ENCODE peak calls at places on chromosomes 7 and 10, in eight cellular contexts. One of them, this sample, is unnamed.

GRCh38 chr10:47179291-47179647 is 120.7 kb upstream of the GDF10 start:
- DNase-seq in CD8-positive, alpha-beta T cell: no peak
- DNase-seq in mesothelial cell of epicardium: no peak
- DNase-seq in GM12865: no peak
- DNase-seq in suprapubic skin: no peak
- DNase-seq in psoas muscle: no peak
- DNase-seq in tibial nerve: no peak
- DNase-seq in AG04450: no peak
- DNase-seq in this sample: no peak

GRCh38 chr7:17907014-17907413 is 33.3 kb downstream of the SNX13 start:
- DNase-seq in CD8-positive, alpha-beta T cell: no peak
- DNase-seq in mesothelial cell of epicardium: no peak
- DNase-seq in GM12865: no peak
- DNase-seq in suprapubic skin: no peak
- DNase-seq in psoas muscle: no peak
- DNase-seq in tibial nerve: no peak
- DNase-seq in AG04450: no peak
- DNase-seq in this sample: no peak

GRCh38 chr7:79923953-79924352 is 210.7 kb upstream of the GNAI1 start:
- DNase-seq in CD8-positive, alpha-beta T cell: no peak
- DNase-seq in mesothelial cell of epicardium: no peak
- DNase-seq in GM12865: no peak
- DNase-seq in suprapubic skin: no peak
- DNase-seq in psoas muscle: no peak
- DNase-seq in tibial nerve: no peak
- DNase-seq in AG04450: no peak
- DNase-seq in this sample: no peak

GRCh38 chr10:131907679-131908078 is 6.9 kb downstream of the PPP2R2D start:
- DNase-seq in CD8-positive, alpha-beta T cell: no peak
- DNase-seq in mesothelial cell of epicardium: no peak
- DNase-seq in GM12865: no peak
- DNase-seq in suprapubic skin: no peak
- DNase-seq in psoas muscle: no peak
- DNase-seq in tibial nerve: no peak
- DNase-seq in AG04450: no peak
- DNase-seq in this sample: no peak

GRCh38 chr10:93245772-93246171 is 172.1 kb downstream of the CYP26A1 start:
- DNase-seq in CD8-positive, alpha-beta T cell: no peak
- DNase-seq in mesothelial cell of epicardium: no peak
- DNase-seq in GM12865: no peak
- DNase-seq in suprapubic skin: no peak
- DNase-seq in psoas muscle: no peak
- DNase-seq in tibial nerve: no peak
- DNase-seq in AG04450: no peak
- DNase-seq in this sample: no peak

GRCh38 chr7:115782716-115783460 is 247.7 kb downstream of the TFEC start:
- DNase-seq in CD8-positive, alpha-beta T cell: no peak
- DNase-seq in mesothelial cell of epicardium: no peak
- DNase-seq in GM12865: no peak
- DNase-seq in suprapubic skin: no peak
- DNase-seq in psoas muscle: no peak
- DNase-seq in tibial nerve: no peak
- DNase-seq in AG04450: no peak
- DNase-seq in this sample: no peak

GRCh38 chr10:75497997-75498797 is 66.8 kb downstream of the LRMDA start:
- DNase-seq in CD8-positive, alpha-beta T cell: no peak
- DNase-seq in mesothelial cell of epicardium: no peak
- DNase-seq in GM12865: no peak
- DNase-seq in suprapubic skin: peak
- DNase-seq in psoas muscle: no peak
- DNase-seq in tibial nerve: no peak
- DNase-seq in AG04450: no peak
- DNase-seq in this sample: no peak

GRCh38 chr10:72466018-72466417 is 111.3 kb upstream of the DNAJB12 start:
- DNase-seq in CD8-positive, alpha-beta T cell: no peak
- DNase-seq in mesothelial cell of epicardium: no peak
- DNase-seq in GM12865: no peak
- DNase-seq in suprapubic skin: no peak
- DNase-seq in psoas muscle: no peak
- DNase-seq in tibial nerve: no peak
- DNase-seq in AG04450: no peak
- DNase-seq in this sample: no peak

GRCh38 chr7:44212581-44213184 is 11.9 kb downstream of the YKT6 start:
- DNase-seq in CD8-positive, alpha-beta T cell: no peak
- DNase-seq in mesothelial cell of epicardium: no peak
- DNase-seq in GM12865: no peak
- DNase-seq in suprapubic skin: peak
- DNase-seq in psoas muscle: peak
- DNase-seq in tibial nerve: no peak
- DNase-seq in AG04450: no peak
- DNase-seq in this sample: no peak

GRCh38 chr10:29381230-29381563 is 92.3 kb downstream of the LYZL1 start:
- DNase-seq in CD8-positive, alpha-beta T cell: no peak
- DNase-seq in mesothelial cell of epicardium: no peak
- DNase-seq in GM12865: no peak
- DNase-seq in suprapubic skin: no peak
- DNase-seq in psoas muscle: no peak
- DNase-seq in tibial nerve: no peak
- DNase-seq in AG04450: no peak
- DNase-seq in this sample: no peak

GRCh38 chr7:103887853-103888602 is 101.4 kb downstream of the RELN start:
- DNase-seq in CD8-positive, alpha-beta T cell: no peak
- DNase-seq in mesothelial cell of epicardium: no peak
- DNase-seq in GM12865: no peak
- DNase-seq in suprapubic skin: no peak
- DNase-seq in psoas muscle: no peak
- DNase-seq in tibial nerve: no peak
- DNase-seq in AG04450: no peak
- DNase-seq in this sample: no peak
- TF ChIP-seq CTCF in CD8-positive, alpha-beta T cell: no peak
- TF ChIP-seq CTCF in mesothelial cell of epicardium: no peak
- TF ChIP-seq CTCF in GM12865: no peak
- TF ChIP-seq CTCF in suprapubic skin: no peak
- TF ChIP-seq CTCF in psoas muscle: no peak
- TF ChIP-seq CTCF in tibial nerve: no peak
- TF ChIP-seq CTCF in AG04450: no peak
- TF ChIP-seq CTCF in this sample: no peak

GRCh38 chr10:90007226-90007625 is 305.8 kb downstream of the KIF20B start:
- DNase-seq in CD8-positive, alpha-beta T cell: no peak
- DNase-seq in mesothelial cell of epicardium: no peak
- DNase-seq in GM12865: no peak
- DNase-seq in suprapubic skin: no peak
- DNase-seq in psoas muscle: no peak
- DNase-seq in tibial nerve: no peak
- DNase-seq in AG04450: no peak
- DNase-seq in this sample: no peak
- TF ChIP-seq CTCF in CD8-positive, alpha-beta T cell: no peak
- TF ChIP-seq CTCF in mesothelial cell of epicardium: no peak
- TF ChIP-seq CTCF in GM12865: no peak
- TF ChIP-seq CTCF in suprapubic skin: no peak
- TF ChIP-seq CTCF in psoas muscle: no peak
- TF ChIP-seq CTCF in tibial nerve: no peak
- TF ChIP-seq CTCF in AG04450: no peak
- TF ChIP-seq CTCF in this sample: no peak

DNA sequence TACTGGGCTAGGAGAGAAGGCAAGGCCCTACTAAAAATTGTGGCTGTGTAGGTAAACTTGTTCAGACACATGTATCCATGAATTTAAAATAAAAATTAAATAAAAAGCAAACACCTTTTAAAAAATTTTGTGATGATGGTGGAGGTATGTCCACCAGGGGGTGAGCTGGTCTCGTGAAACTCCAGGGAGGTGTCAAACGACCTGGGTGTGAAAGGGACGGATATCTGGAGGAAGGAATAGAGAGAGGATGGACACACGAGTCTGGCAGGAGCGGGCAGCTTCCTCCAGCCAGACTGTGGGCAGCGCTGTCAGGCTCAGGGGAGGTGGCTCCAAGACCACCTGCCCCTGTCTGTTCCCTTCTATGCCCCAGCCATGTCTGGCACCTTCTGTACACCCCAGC is 34.8 kb upstream of the DMBT1 start:
- DNase-seq in CD8-positive, alpha-beta T cell: no peak
- DNase-seq in mesothelial cell of epicardium: no peak
- DNase-seq in GM12865: no peak
- DNase-seq in suprapubic skin: no peak
- DNase-seq in psoas muscle: no peak
- DNase-seq in tibial nerve: no peak
- DNase-seq in AG04450: no peak
- DNase-seq in this sample: no peak
- TF ChIP-seq CTCF in CD8-positive, alpha-beta T cell: no peak
- TF ChIP-seq CTCF in mesothelial cell of epicardium: peak
- TF ChIP-seq CTCF in GM12865: no peak
- TF ChIP-seq CTCF in suprapubic skin: no peak
- TF ChIP-seq CTCF in psoas muscle: peak
- TF ChIP-seq CTCF in tibial nerve: no peak
- TF ChIP-seq CTCF in AG04450: no peak
- TF ChIP-seq CTCF in this sample: no peak

GRCh38 chr7:2315787-2316186 is 1.5 kb upstream of the SNX8 start:
- DNase-seq in CD8-positive, alpha-beta T cell: no peak
- DNase-seq in mesothelial cell of epicardium: no peak
- DNase-seq in GM12865: no peak
- DNase-seq in suprapubic skin: no peak
- DNase-seq in psoas muscle: no peak
- DNase-seq in tibial nerve: no peak
- DNase-seq in AG04450: no peak
- DNase-seq in this sample: no peak

GRCh38 chr7:2316578-2316977 is 2.3 kb upstream of the SNX8 start:
- DNase-seq in CD8-positive, alpha-beta T cell: no peak
- DNase-seq in mesothelial cell of epicardium: no peak
- DNase-seq in GM12865: no peak
- DNase-seq in suprapubic skin: no peak
- DNase-seq in psoas muscle: no peak
- DNase-seq in tibial nerve: no peak
- DNase-seq in AG04450: no peak
- DNase-seq in this sample: no peak

GRCh38 chr7:2325028-2325625 is 10.9 kb upstream of the SNX8 start:
- DNase-seq in CD8-positive, alpha-beta T cell: no peak
- DNase-seq in mesothelial cell of epicardium: no peak
- DNase-seq in GM12865: no peak
- DNase-seq in suprapubic skin: no peak
- DNase-seq in psoas muscle: no peak
- DNase-seq in tibial nerve: no peak
- DNase-seq in AG04450: no peak
- DNase-seq in this sample: no peak

GRCh38 chr7:2317556-2318293 is 3.5 kb upstream of the SNX8 start:
- DNase-seq in CD8-positive, alpha-beta T cell: no peak
- DNase-seq in mesothelial cell of epicardium: no peak
- DNase-seq in GM12865: no peak
- DNase-seq in suprapubic skin: no peak
- DNase-seq in psoas muscle: no peak
- DNase-seq in tibial nerve: no peak
- DNase-seq in AG04450: no peak
- DNase-seq in this sample: no peak

GRCh38 chr7:2321020-2321419 is 6.8 kb upstream of the SNX8 start:
- DNase-seq in CD8-positive, alpha-beta T cell: no peak
- DNase-seq in mesothelial cell of epicardium: no peak
- DNase-seq in GM12865: no peak
- DNase-seq in suprapubic skin: no peak
- DNase-seq in psoas muscle: no peak
- DNase-seq in tibial nerve: no peak
- DNase-seq in AG04450: no peak
- DNase-seq in this sample: no peak
- TF ChIP-seq CTCF in CD8-positive, alpha-beta T cell: no peak
- TF ChIP-seq CTCF in mesothelial cell of epicardium: no peak
- TF ChIP-seq CTCF in GM12865: no peak
- TF ChIP-seq CTCF in suprapubic skin: no peak
- TF ChIP-seq CTCF in psoas muscle: no peak
- TF ChIP-seq CTCF in tibial nerve: no peak
- TF ChIP-seq CTCF in AG04450: peak
- TF ChIP-seq CTCF in this sample: no peak

GRCh38 chr10:73772280-73773151 is 9.3 kb upstream of the CHCHD1 start:
- DNase-seq in CD8-positive, alpha-beta T cell: peak
- DNase-seq in mesothelial cell of epicardium: peak
- DNase-seq in GM12865: peak
- DNase-seq in suprapubic skin: peak
- DNase-seq in psoas muscle: peak
- DNase-seq in tibial nerve: peak
- DNase-seq in AG04450: peak
- DNase-seq in this sample: peak
- TF ChIP-seq CTCF in CD8-positive, alpha-beta T cell: no peak
- TF ChIP-seq CTCF in mesothelial cell of epicardium: no peak
- TF ChIP-seq CTCF in GM12865: no peak
- TF ChIP-seq CTCF in suprapubic skin: no peak
- TF ChIP-seq CTCF in psoas muscle: no peak
- TF ChIP-seq CTCF in tibial nerve: peak
- TF ChIP-seq CTCF in AG04450: no peak
- TF ChIP-seq CTCF in this sample: no peak

GRCh38 chr7:2099036-2099957 is 133.4 kb downstream of the MAD1L1 start:
- DNase-seq in CD8-positive, alpha-beta T cell: peak
- DNase-seq in mesothelial cell of epicardium: no peak
- DNase-seq in GM12865: peak
- DNase-seq in suprapubic skin: no peak
- DNase-seq in psoas muscle: no peak
- DNase-seq in tibial nerve: no peak
- DNase-seq in AG04450: no peak
- DNase-seq in this sample: no peak

GRCh38 chr7:2101630-2102374 is 130.9 kb downstream of the MAD1L1 start:
- DNase-seq in CD8-positive, alpha-beta T cell: no peak
- DNase-seq in mesothelial cell of epicardium: no peak
- DNase-seq in GM12865: no peak
- DNase-seq in suprapubic skin: no peak
- DNase-seq in psoas muscle: no peak
- DNase-seq in tibial nerve: no peak
- DNase-seq in AG04450: no peak
- DNase-seq in this sample: no peak

GRCh38 chr7:2098496-2098895 is 134.2 kb downstream of the MAD1L1 start:
- DNase-seq in CD8-positive, alpha-beta T cell: no peak
- DNase-seq in mesothelial cell of epicardium: no peak
- DNase-seq in GM12865: no peak
- DNase-seq in suprapubic skin: no peak
- DNase-seq in psoas muscle: no peak
- DNase-seq in tibial nerve: no peak
- DNase-seq in AG04450: no peak
- DNase-seq in this sample: no peak

GRCh38 chr7:2102375-2102723 is 130.4 kb downstream of the MAD1L1 start:
- DNase-seq in CD8-positive, alpha-beta T cell: no peak
- DNase-seq in mesothelial cell of epicardium: no peak
- DNase-seq in GM12865: no peak
- DNase-seq in suprapubic skin: no peak
- DNase-seq in psoas muscle: no peak
- DNase-seq in tibial nerve: no peak
- DNase-seq in AG04450: no peak
- DNase-seq in this sample: no peak

GRCh38 chr7:2100278-2101205 is 132.2 kb downstream of the MAD1L1 start:
- DNase-seq in CD8-positive, alpha-beta T cell: peak
- DNase-seq in mesothelial cell of epicardium: no peak
- DNase-seq in GM12865: peak
- DNase-seq in suprapubic skin: no peak
- DNase-seq in psoas muscle: no peak
- DNase-seq in tibial nerve: no peak
- DNase-seq in AG04450: no peak
- DNase-seq in this sample: peak
- TF ChIP-seq CTCF in CD8-positive, alpha-beta T cell: no peak
- TF ChIP-seq CTCF in mesothelial cell of epicardium: no peak
- TF ChIP-seq CTCF in GM12865: peak
- TF ChIP-seq CTCF in suprapubic skin: no peak
- TF ChIP-seq CTCF in psoas muscle: no peak
- TF ChIP-seq CTCF in tibial nerve: no peak
- TF ChIP-seq CTCF in AG04450: no peak
- TF ChIP-seq CTCF in this sample: peak

DNA sequence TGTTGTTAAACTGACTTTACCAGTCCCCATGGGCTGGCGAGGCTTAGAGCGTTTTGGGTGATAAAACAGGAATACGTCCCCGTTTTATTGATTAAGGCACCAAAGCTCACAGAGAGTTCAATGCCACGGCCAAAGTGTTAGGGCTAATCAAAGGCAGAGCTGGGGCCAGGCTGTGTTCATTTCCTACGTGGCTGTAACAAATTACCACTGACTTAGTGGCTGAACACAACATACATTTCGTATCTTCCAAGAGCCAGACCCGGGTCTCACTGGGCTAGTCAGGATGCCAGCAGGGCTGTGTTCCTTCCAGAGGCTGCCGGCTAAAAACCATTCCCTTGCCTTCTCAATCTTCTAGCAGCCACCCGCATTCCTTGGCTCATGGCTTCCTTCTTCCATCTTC is 94.4 kb upstream of the HABP2 start:
- DNase-seq in CD8-positive, alpha-beta T cell: no peak
- DNase-seq in mesothelial cell of epicardium: no peak
- DNase-seq in GM12865: no peak
- DNase-seq in suprapubic skin: no peak
- DNase-seq in psoas muscle: no peak
- DNase-seq in tibial nerve: no peak
- DNase-seq in AG04450: no peak
- DNase-seq in this sample: no peak
- TF ChIP-seq CTCF in CD8-positive, alpha-beta T cell: no peak
- TF ChIP-seq CTCF in mesothelial cell of epicardium: no peak
- TF ChIP-seq CTCF in GM12865: no peak
- TF ChIP-seq CTCF in suprapubic skin: no peak
- TF ChIP-seq CTCF in psoas muscle: no peak
- TF ChIP-seq CTCF in tibial nerve: no peak
- TF ChIP-seq CTCF in AG04450: no peak
- TF ChIP-seq CTCF in this sample: no peak

This sample was measured in GM10248.